ENCODE peak calls at places on chromosome 19, in five cellular contexts. P is T-helper 1 cell; E is MCF 10A; Z is stimulated activated naive CD4-positive, alpha-beta T cell treated with Interleukin-2 at 50 U/mL for 16 hours; V is neural progenitor cell. R is an unnamed sample.

GRCh38 chr19:17450264-17451075 is 2.0 kb upstream of the TMEM221 start:
- DNase-seq in P (no peak), E (peak), Z (peak), V (no peak), R (peak)

GRCh38 chr19:20611866-20612265 is 46.3 kb upstream of the ZNF737 start:
- DNase-seq in P (no peak), E (no peak), Z (no peak), V (no peak), R (no peak)

GRCh38 chr19:42324655-42325307 is 654 bp upstream of the MEGF8 start:
- DNase-seq in P (no peak), E (no peak), Z (peak), V (peak), R (no peak)

GRCh38 chr19:2166741-2167738 is 3.3 kb downstream of the DOT1L start:
- DNase-seq in P (no peak), E (peak), Z (no peak), V (no peak), R (no peak)

GRCh38 chr19:18762125-18763023 is 28.7 kb downstream of the COMP start:
- DNase-seq in P (no peak), E (peak), Z (no peak), V (no peak), R (peak)

GRCh38 chr19:47274071-47274890 is at the start of gene INAFM1:
- DNase-seq in P (peak), E (peak), Z (peak), V (peak), R (peak)

GRCh38 chr19:41297628-41298326 is 12.2 kb upstream of the CCDC97 start:
- DNase-seq in P (no peak), E (no peak), Z (no peak), V (no peak), R (no peak)

GRCh38 chr19:12797141-12797587 is 4.4 kb downstream of the PRDX2 start:
- DNase-seq in P (no peak), E (no peak), Z (no peak), V (no peak), R (no peak)

GRCh38 chr19:53880716-53881481 is 1.1 kb upstream of the PRKCG start:
- DNase-seq in P (no peak), E (no peak), Z (no peak), V (peak), R (no peak)

GRCh38 chr19:13262450-13262849 is 112.2 kb downstream of the IER2 start:
- DNase-seq in P (no peak), E (peak), Z (no peak), V (peak), R (peak)

GRCh38 chr19:10238172-10238783 is 7.1 kb upstream of the S1PR2 start:
- DNase-seq in P (no peak), E (no peak), Z (no peak), V (no peak), R (no peak)

GRCh38 chr19:17206736-17207581 is 8.2 kb upstream of the USE1 start:
- DNase-seq in P (no peak), E (no peak), Z (no peak), V (no peak), R (no peak)

GRCh38 chr19:2275588-2276428 is 6.2 kb downstream of the PEAK3 start:
- DNase-seq in P (no peak), E (no peak), Z (no peak), V (no peak), R (no peak)

GRCh38 chr19:35034005-35034502 is 3.8 kb downstream of the SCN1B start:
- DNase-seq in P (no peak), E (no peak), Z (no peak), V (no peak), R (no peak)

GRCh38 chr19:32677657-32678056 is 2.0 kb downstream of the RGS9BP start:
- DNase-seq in P (no peak), E (no peak), Z (no peak), V (peak), R (no peak)

GRCh38 chr19:18995804-18996241 is 37.5 kb downstream of the SUGP2 start:
- DNase-seq in P (no peak), E (peak), Z (no peak), V (peak), R (peak)

GRCh38 chr19:54439174-54439851 is 9.7 kb upstream of the LENG8 start:
- DNase-seq in P (no peak), E (peak), Z (no peak), V (peak), R (no peak)

GRCh38 chr19:8050274-8051096 is 2.1 kb upstream of the CCL25 start:
- DNase-seq in P (peak), E (peak), Z (peak), V (peak), R (peak)

GRCh38 chr19:35767288-35768081 is 7.9 kb upstream of the ARHGAP33 start:
- DNase-seq in P (no peak), E (no peak), Z (no peak), V (peak), R (no peak)

GRCh38 chr19:1057185-1057857 is 9.6 kb upstream of the ARHGAP45 start:
- DNase-seq in P (no peak), E (peak), Z (peak), V (peak), R (peak)

GRCh38 chr19:34475026-34475974 is 6.3 kb upstream of the WTIP start:
- DNase-seq in P (no peak), E (peak), Z (no peak), V (no peak), R (peak)

GRCh38 chr19:48196321-48196761 is 25.9 kb downstream of the ZSWIM9 start:
- DNase-seq in P (no peak), E (no peak), Z (no peak), V (no peak), R (no peak)

GRCh38 chr19:6350688-6351087 is 10.6 kb upstream of the CLPP start:
- DNase-seq in P (no peak), E (no peak), Z (no peak), V (no peak), R (no peak)

GRCh38 chr19:2154587-2155075 is 3.3 kb upstream of the AP3D1 start:
- DNase-seq in P (no peak), E (peak), Z (no peak), V (no peak), R (peak)

GRCh38 chr19:35528218-35529038 is at the start of gene SBSN:
- DNase-seq in P (no peak), E (peak), Z (no peak), V (no peak), R (peak)

GRCh38 chr19:661427-662196 is 1.4 kb downstream of the RNF126 start:
- DNase-seq in P (peak), E (no peak), Z (peak), V (no peak), R (no peak)

GRCh38 chr19:58218899-58219298 is 9.8 kb upstream of the ZNF544 start:
- DNase-seq in P (peak), E (peak), Z (peak), V (peak), R (no peak)

GRCh38 chr19:14906711-14907110 is 20.8 kb upstream of the OR7A17 start:
- DNase-seq in P (no peak), E (no peak), Z (no peak), V (no peak), R (no peak)

GRCh38 chr19:47032171-47032811 is 12.7 kb downstream of the NPAS1 start:
- DNase-seq in P (peak), E (peak), Z (peak), V (peak), R (no peak)

GRCh38 chr19:42134671-42135070 is 2.4 kb upstream of the POU2F2 start:
- DNase-seq in P (no peak), E (no peak), Z (no peak), V (no peak), R (no peak)

GRCh38 chr19:55644842-55645511 is 1.5 kb downstream of the ZNF581 start:
- DNase-seq in P (no peak), E (no peak), Z (no peak), V (no peak), R (no peak)

GRCh38 chr19:11612816-11613511 is 15.7 kb downstream of the ZNF627 start:
- DNase-seq in P (no peak), E (no peak), Z (no peak), V (no peak), R (no peak)

GRCh38 chr19:18999896-19000620 is 33.3 kb downstream of the SUGP2 start:
- DNase-seq in P (no peak), E (peak), Z (no peak), V (peak), R (no peak)

GRCh38 chr19:19643158-19644053 is at the start of gene GMIP:
- DNase-seq in P (peak), E (peak), Z (peak), V (peak), R (peak)

GRCh38 chr19:1871140-1871597 is 7.8 kb upstream of the KLF16 start:
- DNase-seq in P (no peak), E (no peak), Z (no peak), V (no peak), R (no peak)